ENCODE peak calls at places on chromosomes 2 and 18, in four cellular contexts. One of them, this sample, is unnamed.

GRCh38 chr2:60550151-60550983 is 3.1 kb downstream of the BCL11A start:
- DNase-seq in stimulated activated CD4-positive, alpha-beta T cell treated with anti-CD3 and anti-CD28 coated beads, TNF-alpha, amount 100 ng/mL, for 1 hour: no peak
- DNase-seq in DMS53: peak; percentile 95
- DNase-seq in A172: peak; percentile 43
- DNase-seq in this sample: peak; percentile 63

GRCh38 chr2:99810241-99810640 is 320.4 kb upstream of the REV1 start:
- DNase-seq in stimulated activated CD4-positive, alpha-beta T cell treated with anti-CD3 and anti-CD28 coated beads, TNF-alpha, amount 100 ng/mL, for 1 hour: no peak
- DNase-seq in DMS53: peak; percentile 25
- DNase-seq in A172: no peak
- DNase-seq in this sample: no peak

GRCh38 chr2:217830061-217830460 is 172.7 kb downstream of the TNS1 start:
- DNase-seq in stimulated activated CD4-positive, alpha-beta T cell treated with anti-CD3 and anti-CD28 coated beads, TNF-alpha, amount 100 ng/mL, for 1 hour: no peak
- DNase-seq in DMS53: no peak
- DNase-seq in A172: no peak
- DNase-seq in this sample: no peak

GRCh38 chr18:4060427-4061281 is 394.5 kb downstream of the DLGAP1 start:
- DNase-seq in stimulated activated CD4-positive, alpha-beta T cell treated with anti-CD3 and anti-CD28 coated beads, TNF-alpha, amount 100 ng/mL, for 1 hour: no peak
- DNase-seq in DMS53: peak; percentile 47
- DNase-seq in A172: no peak
- DNase-seq in this sample: no peak

GRCh38 chr2:7780345-7780744 is 863.1 kb downstream of the RNF144A start:
- DNase-seq in stimulated activated CD4-positive, alpha-beta T cell treated with anti-CD3 and anti-CD28 coated beads, TNF-alpha, amount 100 ng/mL, for 1 hour: no peak
- DNase-seq in DMS53: no peak
- DNase-seq in A172: no peak
- DNase-seq in this sample: no peak

GRCh38 chr2:37189452-37190153 is 1.1 kb upstream of the SULT6B1 start:
- DNase-seq in stimulated activated CD4-positive, alpha-beta T cell treated with anti-CD3 and anti-CD28 coated beads, TNF-alpha, amount 100 ng/mL, for 1 hour: no peak
- DNase-seq in DMS53: peak; percentile 5
- DNase-seq in A172: peak; percentile 94
- DNase-seq in this sample: peak; percentile 80

GRCh38 chr2:75475049-75475448 is 85.7 kb downstream of the EVA1A start:
- DNase-seq in stimulated activated CD4-positive, alpha-beta T cell treated with anti-CD3 and anti-CD28 coated beads, TNF-alpha, amount 100 ng/mL, for 1 hour: no peak
- DNase-seq in DMS53: no peak
- DNase-seq in A172: no peak
- DNase-seq in this sample: no peak

GRCh38 chr18:8657050-8657820 is 48.0 kb downstream of the RAB12 start:
- DNase-seq in stimulated activated CD4-positive, alpha-beta T cell treated with anti-CD3 and anti-CD28 coated beads, TNF-alpha, amount 100 ng/mL, for 1 hour: no peak
- DNase-seq in DMS53: peak; percentile 36
- DNase-seq in A172: no peak
- DNase-seq in this sample: no peak

GRCh38 chr2:240885566-240885965 is 10.4 kb downstream of the MAB21L4 start:
- DNase-seq in stimulated activated CD4-positive, alpha-beta T cell treated with anti-CD3 and anti-CD28 coated beads, TNF-alpha, amount 100 ng/mL, for 1 hour: no peak
- DNase-seq in DMS53: no peak
- DNase-seq in A172: no peak
- DNase-seq in this sample: no peak

GRCh38 chr2:68961380-68961779 is 8.7 kb upstream of the GKN2 start:
- DNase-seq in stimulated activated CD4-positive, alpha-beta T cell treated with anti-CD3 and anti-CD28 coated beads, TNF-alpha, amount 100 ng/mL, for 1 hour: no peak
- DNase-seq in DMS53: no peak
- DNase-seq in A172: no peak
- DNase-seq in this sample: no peak

GRCh38 chr2:108182489-108182888 is 57.3 kb upstream of the SULT1C3 start:
- DNase-seq in stimulated activated CD4-positive, alpha-beta T cell treated with anti-CD3 and anti-CD28 coated beads, TNF-alpha, amount 100 ng/mL, for 1 hour: no peak
- DNase-seq in DMS53: peak; percentile 82
- DNase-seq in A172: peak; percentile 51
- DNase-seq in this sample: no peak

GRCh38 chr2:33336036-33336625 is 140.3 kb upstream of the RASGRP3 start:
- DNase-seq in stimulated activated CD4-positive, alpha-beta T cell treated with anti-CD3 and anti-CD28 coated beads, TNF-alpha, amount 100 ng/mL, for 1 hour: no peak
- DNase-seq in DMS53: no peak
- DNase-seq in A172: no peak
- DNase-seq in this sample: no peak

GRCh38 chr2:29663266-29663665 is 258.1 kb downstream of the ALK start:
- DNase-seq in stimulated activated CD4-positive, alpha-beta T cell treated with anti-CD3 and anti-CD28 coated beads, TNF-alpha, amount 100 ng/mL, for 1 hour: no peak
- DNase-seq in DMS53: peak; percentile 36
- DNase-seq in A172: no peak
- DNase-seq in this sample: peak; percentile 87

GRCh38 chr18:60910534-60910933 is 422.7 kb upstream of the CDH20 start:
- DNase-seq in stimulated activated CD4-positive, alpha-beta T cell treated with anti-CD3 and anti-CD28 coated beads, TNF-alpha, amount 100 ng/mL, for 1 hour: no peak
- DNase-seq in DMS53: no peak
- DNase-seq in A172: no peak
- DNase-seq in this sample: peak; percentile 61

GRCh38 chr2:179917272-179917671 is 55.9 kb upstream of the ZNF385B start:
- DNase-seq in stimulated activated CD4-positive, alpha-beta T cell treated with anti-CD3 and anti-CD28 coated beads, TNF-alpha, amount 100 ng/mL, for 1 hour: no peak
- DNase-seq in DMS53: peak; percentile 57
- DNase-seq in A172: no peak
- DNase-seq in this sample: peak; percentile 65

GRCh38 chr2:8119782-8120551 is 561.9 kb upstream of the ID2 start:
- DNase-seq in stimulated activated CD4-positive, alpha-beta T cell treated with anti-CD3 and anti-CD28 coated beads, TNF-alpha, amount 100 ng/mL, for 1 hour: no peak
- DNase-seq in DMS53: peak; percentile 30
- DNase-seq in A172: peak; percentile 21
- DNase-seq in this sample: peak; percentile 53

GRCh38 chr2:64362562-64363026 is 91.4 kb upstream of the LGALSL start:
- DNase-seq in stimulated activated CD4-positive, alpha-beta T cell treated with anti-CD3 and anti-CD28 coated beads, TNF-alpha, amount 100 ng/mL, for 1 hour: no peak
- DNase-seq in DMS53: no peak
- DNase-seq in A172: no peak
- DNase-seq in this sample: no peak

GRCh38 chr2:193824474-193824873 is 1629.7 kb upstream of the TMEFF2 start:
- DNase-seq in stimulated activated CD4-positive, alpha-beta T cell treated with anti-CD3 and anti-CD28 coated beads, TNF-alpha, amount 100 ng/mL, for 1 hour: no peak
- DNase-seq in DMS53: no peak
- DNase-seq in A172: peak; percentile 83
- DNase-seq in this sample: peak; percentile 65

GRCh38 chr2:120820263-120820884 is 84.7 kb downstream of the GLI2 start:
- DNase-seq in stimulated activated CD4-positive, alpha-beta T cell treated with anti-CD3 and anti-CD28 coated beads, TNF-alpha, amount 100 ng/mL, for 1 hour: no peak
- DNase-seq in DMS53: no peak
- DNase-seq in A172: no peak
- DNase-seq in this sample: no peak

GRCh38 chr2:207141381-207141780 is 24.4 kb downstream of the KLF7 start:
- DNase-seq in stimulated activated CD4-positive, alpha-beta T cell treated with anti-CD3 and anti-CD28 coated beads, TNF-alpha, amount 100 ng/mL, for 1 hour: no peak
- DNase-seq in DMS53: no peak
- DNase-seq in A172: no peak
- DNase-seq in this sample: no peak

GRCh38 chr2:217789003-217789735 is 213.6 kb downstream of the TNS1 start:
- DNase-seq in stimulated activated CD4-positive, alpha-beta T cell treated with anti-CD3 and anti-CD28 coated beads, TNF-alpha, amount 100 ng/mL, for 1 hour: peak; percentile 25
- DNase-seq in DMS53: peak; percentile 72
- DNase-seq in A172: peak; percentile 72
- DNase-seq in this sample: peak; percentile 43

GRCh38 chr2:42801388-42801787 is 9.0 kb upstream of the HAAO start:
- DNase-seq in stimulated activated CD4-positive, alpha-beta T cell treated with anti-CD3 and anti-CD28 coated beads, TNF-alpha, amount 100 ng/mL, for 1 hour: no peak
- DNase-seq in DMS53: no peak
- DNase-seq in A172: no peak
- DNase-seq in this sample: no peak

GRCh38 chr2:44777542-44777941 is 164.0 kb upstream of the SIX3 start:
- DNase-seq in stimulated activated CD4-positive, alpha-beta T cell treated with anti-CD3 and anti-CD28 coated beads, TNF-alpha, amount 100 ng/mL, for 1 hour: no peak
- DNase-seq in DMS53: no peak
- DNase-seq in A172: no peak
- DNase-seq in this sample: no peak